ENCODE peak calls at places on chromosomes 3 and 15, in six cellular contexts. I is activated CD4-positive, CD25-positive, alpha-beta regulatory T cell; C is NCI-H1105; L is astrocyte of the spinal cord; E is HS-27A; Q is GM20000. D is an unnamed sample.

GRCh38 chr3:37671926-37672325 is 189.8 kb upstream of the CTDSPL start:
- DNase-seq in I (no peak), C (no peak), L (no peak), E (no peak), Q (no peak), D (no peak)

GRCh38 chr3:48190911-48191310 is 2.7 kb upstream of the CDC25A start:
- DNase-seq in I (no peak), C (no peak), L (no peak), E (no peak), Q (no peak), D (no peak)

GRCh38 chr3:37621771-37622170 is 239.9 kb upstream of the CTDSPL start:
- DNase-seq in I (no peak), C (no peak), L (no peak), E (no peak), Q (no peak), D (no peak)

GRCh38 chr3:142889263-142890014 is 556 bp upstream of the PCOLCE2 start:
- DNase-seq in I (no peak), C (no peak), L (no peak), E (no peak), Q (no peak), D (no peak)

GRCh38 chr15:51117270-51117669 is 22.6 kb upstream of the TNFAIP8L3 start:
- DNase-seq in I (no peak), C (no peak), L (peak; percentile 31), E (no peak), Q (no peak), D (no peak)

GRCh38 chr15:47035756-47036155 is 681.5 kb upstream of the SEMA6D start:
- DNase-seq in I (no peak), C (no peak), L (no peak), E (no peak), Q (no peak), D (no peak)

GRCh38 chr3:3802021-3802420 is 2.8 kb downstream of the LRRN1 start:
- DNase-seq in I (no peak), C (no peak), L (no peak), E (no peak), Q (no peak), D (no peak)

GRCh38 chr3:120506076-120506827 is 55.5 kb upstream of the FSTL1 start:
- DNase-seq in I (no peak), C (peak; percentile 43), L (peak; percentile 60), E (peak; percentile 22), Q (no peak), D (no peak)

GRCh38 chr3:86230765-86231164 is 760.2 kb downstream of the VGLL3 start:
- DNase-seq in I (no peak), C (no peak), L (no peak), E (no peak), Q (no peak), D (no peak)

GRCh38 chr15:88166330-88166993 is 90.1 kb downstream of the NTRK3 start:
- DNase-seq in I (no peak), C (no peak), L (no peak), E (no peak), Q (peak; percentile 19), D (no peak)

GRCh38 chr15:85099195-85099803 is 117.6 kb downstream of the PDE8A start:
- DNase-seq in I (no peak), C (no peak), L (no peak), E (no peak), Q (no peak), D (no peak)

GRCh38 chr3:142981108-142981507 is 17.6 kb upstream of the PAQR9 start:
- DNase-seq in I (no peak), C (no peak), L (no peak), E (no peak), Q (no peak), D (no peak)

GRCh38 chr15:43244092-43244491 is 22.6 kb downstream of the TGM5 start:
- DNase-seq in I (no peak), C (no peak), L (no peak), E (no peak), Q (no peak), D (no peak)

GRCh38 chr3:160343132-160343531 is 55.9 kb downstream of the IFT80 start:
- DNase-seq in I (no peak), C (peak; percentile 43), L (peak; percentile 17), E (no peak), Q (peak; percentile 8), D (no peak)

GRCh38 chr3:12869025-12869695 is 27.8 kb upstream of the RPL32 start:
- DNase-seq in I (no peak), C (no peak), L (no peak), E (no peak), Q (peak; percentile 84), D (no peak)

GRCh38 chr3:167653750-167654149 is at the start of gene WDR49:
- DNase-seq in I (no peak), C (peak; percentile 18), L (peak; percentile 29), E (no peak), Q (peak; percentile 4), D (no peak)

GRCh38 chr3:60000311-60001105 is 950.7 kb upstream of the CFAP20DC start:
- DNase-seq in I (no peak), C (no peak), L (no peak), E (no peak), Q (no peak), D (no peak)

GRCh38 chr3:27585429-27585828 is 101.2 kb upstream of the SLC4A7 start:
- DNase-seq in I (no peak), C (no peak), L (no peak), E (no peak), Q (no peak), D (no peak)

D was measured in activated naive CD8-positive, alpha-beta T cell treated with anti-CD3 and anti-CD28 coated beads, Interleukin-2, amount 50 U/mL, for 16 hours.